ENCODE peak calls at places on chromosomes 5 and 9, in seven cellular contexts. I is Calu3; K is stimulated activated CD4-positive, alpha-beta T cell treated with anti-CD3 and anti-CD28 coated beads, Interleukin-4, amount 100 ng/mL, for 4 hours; T is dermis microvascular lymphatic vessel endothelial cell; Q is AG08396; F is stomach; P is astrocyte of the spinal cord. Z is an unnamed sample.

GRCh38 chr5:43208658-43209057 is 16.6 kb downstream of the NIM1K start:
- DNase-seq in I (no peak), P (no peak), K (no peak), F (no peak), Q (no peak), T (no peak), Z (no peak)

GRCh38 chr5:78650562-78650930 is 2.0 kb upstream of the LHFPL2 start:
- DNase-seq in T (no peak), K (no peak), I (no peak), F (no peak), Q (no peak), P (no peak), Z (no peak)

GRCh38 chr5:26031481-26031880 is 1006.9 kb downstream of the CDH9 start:
- DNase-seq in I (no peak), Q (no peak), T (no peak), P (no peak), K (no peak), F (no peak), Z (no peak)

GRCh38 chr5:158852622-158853021 is 247.1 kb downstream of the EBF1 start:
- DNase-seq in Q (no peak), I (no peak), K (no peak), T (no peak), F (no peak), P (no peak), Z (peak)

GRCh38 chr9:84339951-84340350 is 607 bp downstream of the SLC28A3 start:
- DNase-seq in K (no peak), P (peak), Q (no peak), T (no peak), I (peak), F (no peak), Z (no peak)

GRCh38 chr5:2184563-2185540 is 302.1 kb upstream of the IRX4 start:
- DNase-seq in P (no peak), Q (no peak), K (no peak), T (no peak), F (no peak), I (no peak), Z (no peak)

GRCh38 chr5:78362220-78362619 is 1.8 kb downstream of the SCAMP1 start:
- DNase-seq in Q (no peak), P (no peak), I (no peak), T (no peak), F (no peak), K (no peak), Z (no peak)

GRCh38 chr5:66967102-66967501 is 229.5 kb downstream of the CD180 start:
- DNase-seq in K (no peak), F (no peak), Q (no peak), T (peak), I (no peak), P (peak), Z (no peak)

GRCh38 chr9:22131817-22132216 is 122.7 kb upstream of the CDKN2B start:
- DNase-seq in F (no peak), T (no peak), Q (no peak), I (no peak), P (no peak), K (no peak), Z (no peak)

GRCh38 chr5:19608434-19608833 is 379.6 kb downstream of the CDH18 start:
- DNase-seq in Q (no peak), P (peak), I (no peak), F (no peak), K (no peak), T (no peak), Z (peak)

GRCh38 chr5:81239613-81240012 is 6.5 kb downstream of the CKMT2 start:
- DNase-seq in Q (no peak), T (no peak), K (no peak), I (no peak), P (no peak), F (no peak), Z (no peak)

GRCh38 chr9:76490249-76490990 is 31.4 kb downstream of the GCNT1 start:
- DNase-seq in T (peak), K (no peak), P (no peak), Q (no peak), F (no peak), I (no peak), Z (no peak)

GRCh38 chr9:125425176-125425897 is 163.7 kb downstream of the GAPVD1 start:
- DNase-seq in Q (no peak), F (no peak), K (no peak), P (no peak), I (no peak), T (no peak), Z (no peak)

GRCh38 chr9:136723362-136723976 is 11.1 kb downstream of the DIPK1B start:
- DNase-seq in I (no peak), K (no peak), T (no peak), F (no peak), P (no peak), Q (no peak), Z (no peak)

GRCh38 chr5:123806644-123807043 is 294.7 kb downstream of the CSNK1G3 start:
- DNase-seq in P (no peak), T (no peak), K (no peak), I (no peak), F (no peak), Q (no peak), Z (no peak)

GRCh38 chr9:119298076-119298853 is 71.0 kb downstream of the BRINP1 start:
- DNase-seq in Q (no peak), T (no peak), P (no peak), F (no peak), I (no peak), K (no peak), Z (no peak)

GRCh38 chr9:80792721-80793120 is 896.6 kb downstream of the TLE1 start:
- DNase-seq in Q (no peak), F (no peak), K (no peak), T (no peak), I (no peak), P (no peak), Z (no peak)

Z was measured in COLO829.